ENCODE peak calls at places on chromosomes 16 and 17, in five cellular contexts. One of them, this sample, is unnamed.

GRCh38 chr17:80316431-80316830 is 55.8 kb downstream of the RNF213 start:
- DNase-seq in ovary: no peak
- DNase-seq in fibroblast of lung: no peak
- DNase-seq in GM23338: no peak
- DNase-seq in lung: no peak
- DNase-seq in this sample: no peak

GRCh38 chr17:40556884-40557414 is 8.3 kb downstream of the CCR7 start:
- DNase-seq in ovary: peak; percentile 40
- DNase-seq in fibroblast of lung: no peak
- DNase-seq in GM23338: no peak
- DNase-seq in lung: peak; percentile 28
- DNase-seq in this sample: no peak

GRCh38 chr16:30022887-30023286 is at the start of gene C16orf92:
- DNase-seq in ovary: no peak
- DNase-seq in fibroblast of lung: no peak
- DNase-seq in GM23338: no peak
- DNase-seq in lung: no peak
- DNase-seq in this sample: no peak

GRCh38 chr17:79609616-79610150 is 1.2 kb downstream of the RBFOX3 start:
- DNase-seq in ovary: no peak
- DNase-seq in fibroblast of lung: no peak
- DNase-seq in GM23338: peak; percentile 69
- DNase-seq in lung: no peak
- DNase-seq in this sample: no peak

GRCh38 chr17:1590031-1590746 is 27.6 kb upstream of the PITPNA start:
- DNase-seq in ovary: no peak
- DNase-seq in fibroblast of lung: peak; percentile 88
- DNase-seq in GM23338: no peak
- DNase-seq in lung: peak; percentile 72
- DNase-seq in this sample: peak; percentile 83

GRCh38 chr16:55389426-55390073 is 65.5 kb downstream of the IRX6 start:
- DNase-seq in ovary: no peak
- DNase-seq in fibroblast of lung: no peak
- DNase-seq in GM23338: no peak
- DNase-seq in lung: peak; percentile 88
- DNase-seq in this sample: no peak

GRCh38 chr16:64094992-64095579 is 1026.8 kb downstream of the CDH11 start:
- DNase-seq in ovary: no peak
- DNase-seq in fibroblast of lung: peak; percentile 58
- DNase-seq in GM23338: no peak
- DNase-seq in lung: no peak
- DNase-seq in this sample: peak; percentile 15

GRCh38 chr17:49994085-49995054 is 654 bp downstream of the DLX3 start:
- DNase-seq in ovary: no peak
- DNase-seq in fibroblast of lung: no peak
- DNase-seq in GM23338: peak; percentile 75
- DNase-seq in lung: no peak
- DNase-seq in this sample: no peak

GRCh38 chr17:70041575-70041974 is 33.5 kb upstream of the KCNJ16 start:
- DNase-seq in ovary: no peak
- DNase-seq in fibroblast of lung: no peak
- DNase-seq in GM23338: no peak
- DNase-seq in lung: no peak
- DNase-seq in this sample: no peak

GRCh38 chr16:17339764-17340541 is 130.8 kb downstream of the XYLT1 start:
- DNase-seq in ovary: no peak
- DNase-seq in fibroblast of lung: peak; percentile 57
- DNase-seq in GM23338: no peak
- DNase-seq in lung: no peak
- DNase-seq in this sample: no peak

GRCh38 chr16:57894390-57895080 is 76.4 kb downstream of the CNGB1 start:
- DNase-seq in ovary: no peak
- DNase-seq in fibroblast of lung: no peak
- DNase-seq in GM23338: no peak
- DNase-seq in lung: no peak
- DNase-seq in this sample: no peak

GRCh38 chr16:54647216-54647615 is 283.4 kb upstream of the IRX5 start:
- DNase-seq in ovary: no peak
- DNase-seq in fibroblast of lung: no peak
- DNase-seq in GM23338: no peak
- DNase-seq in lung: no peak
- DNase-seq in this sample: no peak

GRCh38 chr17:75517277-75517865 is 1.0 kb downstream of the TSEN54 start:
- DNase-seq in ovary: no peak
- DNase-seq in fibroblast of lung: no peak
- DNase-seq in GM23338: peak; percentile 59
- DNase-seq in lung: no peak
- DNase-seq in this sample: no peak

GRCh38 chr17:66633322-66633965 is 201.5 kb upstream of the CACNG5 start:
- DNase-seq in ovary: no peak
- DNase-seq in fibroblast of lung: peak; percentile 58
- DNase-seq in GM23338: no peak
- DNase-seq in lung: no peak
- DNase-seq in this sample: peak; percentile 49

GRCh38 chr17:75271233-75271954 is 363 bp upstream of the MIF4GD start:
- DNase-seq in ovary: peak; percentile 78
- DNase-seq in fibroblast of lung: no peak
- DNase-seq in GM23338: peak; percentile 84
- DNase-seq in lung: peak; percentile 80
- DNase-seq in this sample: no peak

GRCh38 chr17:29124931-29125270 is 55.3 kb downstream of the MYO18A start:
- DNase-seq in ovary: no peak
- DNase-seq in fibroblast of lung: peak; percentile 26
- DNase-seq in GM23338: no peak
- DNase-seq in lung: peak; percentile 88
- DNase-seq in this sample: no peak

GRCh38 chr17:28521296-28522085 is 15.3 kb downstream of the FOXN1 start:
- DNase-seq in ovary: no peak
- DNase-seq in fibroblast of lung: no peak
- DNase-seq in GM23338: peak; percentile 65
- DNase-seq in lung: no peak
- DNase-seq in this sample: no peak

GRCh38 chr17:76532072-76532651 is 5.3 kb downstream of the CYGB start:
- DNase-seq in ovary: no peak
- DNase-seq in fibroblast of lung: peak; percentile 56
- DNase-seq in GM23338: no peak
- DNase-seq in lung: no peak
- DNase-seq in this sample: no peak

GRCh38 chr16:8961811-8962390 is 1.8 kb downstream of the USP7 start:
- DNase-seq in ovary: no peak
- DNase-seq in fibroblast of lung: peak; percentile 20
- DNase-seq in GM23338: no peak
- DNase-seq in lung: no peak
- DNase-seq in this sample: no peak

GRCh38 chr17:18962494-18962815 is 10.5 kb downstream of the SLC5A10 start:
- DNase-seq in ovary: no peak
- DNase-seq in fibroblast of lung: no peak
- DNase-seq in GM23338: no peak
- DNase-seq in lung: no peak
- DNase-seq in this sample: no peak

GRCh38 chr17:44854201-44854600 is 6.5 kb downstream of the HIGD1B start:
- DNase-seq in ovary: no peak
- DNase-seq in fibroblast of lung: no peak
- DNase-seq in GM23338: no peak
- DNase-seq in lung: no peak
- DNase-seq in this sample: no peak

GRCh38 chr17:21512307-21513011 is 136.3 kb downstream of the KCNJ12 start:
- DNase-seq in ovary: no peak
- DNase-seq in fibroblast of lung: no peak
- DNase-seq in GM23338: no peak
- DNase-seq in lung: no peak
- DNase-seq in this sample: no peak

GRCh38 chr17:74325743-74326379 is at the start of gene KIF19:
- DNase-seq in ovary: no peak
- DNase-seq in fibroblast of lung: peak; percentile 17
- DNase-seq in GM23338: peak; percentile 85
- DNase-seq in lung: peak; percentile 31
- DNase-seq in this sample: no peak

GRCh38 chr16:29182501-29182900 is 197.6 kb downstream of the LAT start:
- DNase-seq in ovary: no peak
- DNase-seq in fibroblast of lung: no peak
- DNase-seq in GM23338: no peak
- DNase-seq in lung: no peak
- DNase-seq in this sample: no peak

GRCh38 chr17:81040791-81041337 is 5.9 kb downstream of the BAIAP2 start:
- DNase-seq in ovary: peak; percentile 65
- DNase-seq in fibroblast of lung: peak; percentile 49
- DNase-seq in GM23338: peak; percentile 82
- DNase-seq in lung: no peak
- DNase-seq in this sample: no peak

GRCh38 chr17:32871736-32872135 is 5.2 kb downstream of the MYO1D start:
- DNase-seq in ovary: no peak
- DNase-seq in fibroblast of lung: no peak
- DNase-seq in GM23338: no peak
- DNase-seq in lung: no peak
- DNase-seq in this sample: no peak

GRCh38 chr16:72974142-72974769 is 73.7 kb downstream of the ZFHX3 start:
- DNase-seq in ovary: no peak
- DNase-seq in fibroblast of lung: no peak
- DNase-seq in GM23338: no peak
- DNase-seq in lung: no peak
- DNase-seq in this sample: no peak

GRCh38 chr17:19724501-19725420 is 8.4 kb upstream of the SLC47A2 start:
- DNase-seq in ovary: peak; percentile 54
- DNase-seq in fibroblast of lung: peak; percentile 9
- DNase-seq in GM23338: no peak
- DNase-seq in lung: peak; percentile 47
- DNase-seq in this sample: no peak

GRCh38 chr17:39867891-39868553 is at the start of gene ZPBP2:
- DNase-seq in ovary: no peak
- DNase-seq in fibroblast of lung: no peak
- DNase-seq in GM23338: peak; percentile 58
- DNase-seq in lung: no peak
- DNase-seq in this sample: no peak

GRCh38 chr17:42617956-42618431 is 8.5 kb downstream of the TUBG1 start:
- DNase-seq in ovary: no peak
- DNase-seq in fibroblast of lung: no peak
- DNase-seq in GM23338: no peak
- DNase-seq in lung: no peak
- DNase-seq in this sample: no peak

GRCh38 chr16:2087426-2088191 is 39.8 kb downstream of the TSC2 start:
- DNase-seq in ovary: no peak
- DNase-seq in fibroblast of lung: no peak
- DNase-seq in GM23338: no peak
- DNase-seq in lung: no peak
- DNase-seq in this sample: no peak

GRCh38 chr17:62591323-62591722 is 36.1 kb upstream of the MRC2 start:
- DNase-seq in ovary: no peak
- DNase-seq in fibroblast of lung: no peak
- DNase-seq in GM23338: no peak
- DNase-seq in lung: no peak
- DNase-seq in this sample: no peak
- H3K27me3 ChIP-seq in ovary: no peaks in the 10 kb centered on the region
- H3K27me3 ChIP-seq in fibroblast of lung: no peaks in the 10 kb centered on the region
- H3K27me3 ChIP-seq in GM23338: no peaks in the 10 kb centered on the region
- H3K27me3 ChIP-seq in lung: no peaks in the 10 kb centered on the region
- H3K27me3 ChIP-seq in this sample: no peaks in the 10 kb centered on the region

GRCh38 chr17:65455972-65456343 is 105.5 kb downstream of the AXIN2 start:
- DNase-seq in ovary: no peak
- DNase-seq in fibroblast of lung: no peak
- DNase-seq in GM23338: peak; percentile 68
- DNase-seq in lung: peak; percentile 49
- DNase-seq in this sample: no peak
- TF ChIP-seq CTCF in ovary: no peak
- TF ChIP-seq CTCF in fibroblast of lung: peak; percentile 40
- TF ChIP-seq CTCF in GM23338: peak; percentile 85
- TF ChIP-seq CTCF in lung: no peak
- TF ChIP-seq CTCF in this sample: peak; percentile 59

GRCh38 chr16:68187505-68187904 is 48.4 kb downstream of the ESRP2 start:
- DNase-seq in ovary: no peak
- DNase-seq in fibroblast of lung: no peak
- DNase-seq in GM23338: no peak
- DNase-seq in lung: no peak
- DNase-seq in this sample: no peak
- H3K36me3 ChIP-seq in ovary: no peaks in the 10 kb centered on the region
- H3K36me3 ChIP-seq in fibroblast of lung: no peaks in the 10 kb centered on the region
- H3K36me3 ChIP-seq in GM23338: peaks cover 3% of the 10 kb centered on the region
- H3K36me3 ChIP-seq in lung: peaks cover 39% of the 10 kb centered on the region
- H3K36me3 ChIP-seq in this sample: peaks cover 8% of the 10 kb centered on the region

DNA sequence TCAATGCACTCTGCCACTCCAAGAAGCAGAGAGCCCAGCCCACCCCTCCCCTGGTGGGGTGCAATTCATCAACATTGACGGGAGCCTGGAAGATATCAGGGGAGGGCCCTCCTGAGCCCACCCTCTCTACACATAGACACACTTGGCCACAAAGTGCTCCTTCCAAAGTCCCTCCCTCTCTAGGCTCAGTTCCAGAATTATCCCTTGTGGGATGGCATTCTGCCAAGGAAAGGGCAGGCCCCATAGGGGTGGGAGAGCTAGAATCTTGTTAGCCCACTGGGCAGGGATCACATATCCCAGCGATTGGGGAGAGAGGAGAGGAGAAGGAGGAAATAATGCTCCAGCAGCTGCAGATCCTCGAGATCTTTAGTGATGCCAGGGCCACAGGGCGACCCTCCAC is 66.3 kb downstream of the TMEM132E start:
- DNase-seq in ovary: no peak
- DNase-seq in fibroblast of lung: no peak
- DNase-seq in GM23338: no peak
- DNase-seq in lung: no peak
- DNase-seq in this sample: no peak
- H3K27me3 ChIP-seq in ovary: no peaks in the 10 kb centered on the region
- H3K27me3 ChIP-seq in fibroblast of lung: no peaks in the 10 kb centered on the region
- H3K27me3 ChIP-seq in GM23338: no peaks in the 10 kb centered on the region
- H3K27me3 ChIP-seq in lung: no peaks in the 10 kb centered on the region
- H3K27me3 ChIP-seq in this sample: no peaks in the 10 kb centered on the region

GRCh38 chr17:54754560-54754959 is 146.1 kb upstream of the TOM1L1 start:
- DNase-seq in ovary: no peak
- DNase-seq in fibroblast of lung: no peak
- DNase-seq in GM23338: peak; percentile 55
- DNase-seq in lung: no peak
- DNase-seq in this sample: no peak
- TF ChIP-seq CTCF in ovary: no peak
- TF ChIP-seq CTCF in fibroblast of lung: no peak
- TF ChIP-seq CTCF in GM23338: peak; percentile 74
- TF ChIP-seq CTCF in lung: no peak
- TF ChIP-seq CTCF in this sample: no peak

GRCh38 chr17:82079001-82079677 is 13.5 kb upstream of the DUS1L start:
- DNase-seq in ovary: no peak
- DNase-seq in fibroblast of lung: no peak
- DNase-seq in GM23338: no peak
- DNase-seq in lung: no peak
- DNase-seq in this sample: no peak
- H3K36me3 ChIP-seq in ovary: no peaks in the 10 kb centered on the region
- H3K36me3 ChIP-seq in fibroblast of lung: peaks cover 40% of the 10 kb centered on the region
- H3K36me3 ChIP-seq in GM23338: peaks cover 10% of the 10 kb centered on the region
- H3K36me3 ChIP-seq in lung: peaks cover 62% of the 10 kb centered on the region
- H3K36me3 ChIP-seq in this sample: peaks cover 69% of the 10 kb centered on the region